ENCODE peak calls at places on chromosomes 13 and 19, in eight cellular contexts. V is stimulated activated CD4-positive, alpha-beta T cell treated with anti-CD3 and anti-CD28 coated beads, Interleukin-12 subunit alpha, Interleukin-12 subunit beta, amount 100 ng/mL, for 4 hours; I is activated naive CD4-positive, alpha-beta T cell treated with anti-CD3 and anti-CD28 coated beads for 36 hours; K is IMR-90; L is NCI-H748 treated with DMSO at 0.1 percent for 48 hours; B is C1 segment of cervical spinal cord; S is central memory CD4-positive, alpha-beta T cell; N is neural progenitor cell. X is an unnamed sample.

GRCh38 chr19:27793128-27793643 is 1419.8 kb downstream of the UQCRFS1 start:
- DNase-seq in V (peak), I (peak), K (peak), L (peak), B (no peak), S (no peak), N (peak), X (no peak)

GRCh38 chr13:43021926-43022670 is 1.3 kb upstream of the DNAJC15 start:
- DNase-seq in V (no peak), I (no peak), K (peak), L (no peak), B (no peak), S (no peak), N (no peak), X (no peak)

GRCh38 chr19:36149673-36150406 is 2.4 kb downstream of the COX7A1 start:
- DNase-seq in V (no peak), I (no peak), K (no peak), L (no peak), B (no peak), S (no peak), N (no peak), X (no peak)

GRCh38 chr13:106507560-106508274 is 27.7 kb downstream of the EFNB2 start:
- DNase-seq in V (no peak), I (no peak), K (peak), L (no peak), B (no peak), S (no peak), N (peak), X (no peak)

GRCh38 chr13:49300716-49301589 is 53.2 kb downstream of the CDADC1 start:
- DNase-seq in V (peak), I (peak), K (peak), L (peak), B (no peak), S (peak), N (peak), X (no peak)

GRCh38 chr13:34025746-34026145 is 207.8 kb downstream of the RFC3 start:
- DNase-seq in V (no peak), I (no peak), K (peak), L (no peak), B (no peak), S (no peak), N (no peak), X (no peak)

GRCh38 chr13:97367427-97367826 is 66.5 kb upstream of the RAP2A start:
- DNase-seq in V (no peak), I (no peak), K (peak), L (no peak), B (peak), S (no peak), N (peak), X (no peak)

GRCh38 chr13:80070024-80070703 is 270.8 kb downstream of the SPRY2 start:
- DNase-seq in V (no peak), I (no peak), K (no peak), L (no peak), B (no peak), S (no peak), N (peak), X (no peak)

GRCh38 chr19:6272913-6273600 is 6.7 kb downstream of the MLLT1 start:
- DNase-seq in V (no peak), I (no peak), K (no peak), L (no peak), B (no peak), S (no peak), N (peak), X (no peak)

GRCh38 chr19:12665646-12666304 is 767 bp downstream of the MAN2B1 start:
- DNase-seq in V (no peak), I (peak), K (peak), L (no peak), B (no peak), S (no peak), N (no peak), X (no peak)

GRCh38 chr19:38182536-38183210 is 41.3 kb downstream of the DPF1 start:
- DNase-seq in V (no peak), I (no peak), K (no peak), L (no peak), B (no peak), S (no peak), N (no peak), X (no peak)

GRCh38 chr19:33524024-33524664 is 2.6 kb upstream of the PEPD start:
- DNase-seq in V (no peak), I (no peak), K (no peak), L (no peak), B (no peak), S (no peak), N (no peak), X (no peak)

GRCh38 chr13:44132710-44133109 is 240.9 kb upstream of the SERP2 start:
- DNase-seq in V (no peak), I (no peak), K (peak), L (no peak), B (no peak), S (no peak), N (no peak), X (no peak)

GRCh38 chr19:35856546-35857149 is at the start of gene KIRREL2:
- DNase-seq in V (peak), I (peak), K (no peak), L (no peak), B (no peak), S (no peak), N (peak), X (no peak)

GRCh38 chr13:97121894-97122293 is 100.2 kb upstream of the MBNL2 start:
- DNase-seq in V (no peak), I (no peak), K (peak), L (no peak), B (no peak), S (no peak), N (no peak), X (peak)

GRCh38 chr19:15025237-15025636 is 24.0 kb upstream of the CASP14 start:
- DNase-seq in V (no peak), I (peak), K (no peak), L (no peak), B (no peak), S (no peak), N (no peak), X (no peak)

GRCh38 chr13:35954207-35954560 is 177.0 kb downstream of the DCLK1 start:
- DNase-seq in V (no peak), I (no peak), K (no peak), L (no peak), B (no peak), S (no peak), N (no peak), X (no peak)

GRCh38 chr13:102856603-102857002 is 10.8 kb downstream of the ERCC5 start:
- DNase-seq in V (no peak), I (no peak), K (no peak), L (no peak), B (no peak), S (no peak), N (no peak), X (no peak)

GRCh38 chr13:64925284-64925683 is 2304.9 kb downstream of the PCDH9 start:
- DNase-seq in V (no peak), I (no peak), K (peak), L (no peak), B (no peak), S (no peak), N (peak), X (no peak)

GRCh38 chr19:50465000-50465399 is 11.3 kb upstream of the EMC10 start:
- DNase-seq in V (no peak), I (no peak), K (no peak), L (no peak), B (no peak), S (no peak), N (no peak), X (no peak)

GRCh38 chr19:18672606-18673337 is 10.7 kb upstream of the CRTC1 start:
- DNase-seq in V (no peak), I (no peak), K (peak), L (no peak), B (peak), S (no peak), N (peak), X (no peak)

GRCh38 chr13:40362502-40362901 is 303.9 kb downstream of the FOXO1 start:
- DNase-seq in V (no peak), I (no peak), K (no peak), L (no peak), B (no peak), S (no peak), N (no peak), X (no peak)

GRCh38 chr13:110023729-110024645 is 237.6 kb upstream of the IRS2 start:
- DNase-seq in V (no peak), I (no peak), K (peak), L (peak), B (no peak), S (no peak), N (peak), X (no peak)

GRCh38 chr19:19860756-19861390 is 4.8 kb upstream of the ZNF253 start:
- DNase-seq in V (peak), I (peak), K (no peak), L (no peak), B (no peak), S (peak), N (peak), X (no peak)

GRCh38 chr19:36009220-36009619 is 607 bp upstream of the SYNE4 start:
- DNase-seq in V (peak), I (peak), K (peak), L (peak), B (peak), S (peak), N (peak), X (no peak)

GRCh38 chr19:5358173-5358800 is 17.7 kb upstream of the PTPRS start:
- DNase-seq in V (no peak), I (no peak), K (peak), L (no peak), B (no peak), S (no peak), N (peak), X (no peak)

GRCh38 chr13:112434032-112434431 is 57.9 kb downstream of the SPACA7 start:
- DNase-seq in V (no peak), I (no peak), K (no peak), L (no peak), B (no peak), S (no peak), N (no peak), X (no peak)

GRCh38 chr19:16185123-16185924 is at the start of gene FAM32A:
- DNase-seq in V (peak), I (peak), K (peak), L (peak), B (peak), S (peak), N (peak), X (peak)

GRCh38 chr19:7883796-7884570 is 4.3 kb upstream of the LRRC8E start:
- DNase-seq in V (no peak), I (no peak), K (peak), L (no peak), B (no peak), S (no peak), N (no peak), X (no peak)

GRCh38 chr19:30664358-30665058 is 292.3 kb downstream of the ZNF536 start:
- DNase-seq in V (no peak), I (no peak), K (peak), L (peak), B (no peak), S (no peak), N (peak), X (no peak)